ENCODE peak calls at places on chromosome 2, in six cellular contexts. One of them, this sample, is unnamed.

GRCh38 chr2:174442546-174443510 is 44.0 kb downstream of the GPR155 start:
- DNase-seq in stimulated activated CD4-positive, alpha-beta T cell treated with anti-CD3 and anti-CD28 coated beads, Interleukin-1b, Interleukin-23, amount 100 ng/mL, for 4 hours: no peak
- DNase-seq in NCI-H460: peak
- DNase-seq in NCI-H345: no peak
- DNase-seq in left cardiac atrium: no peak
- DNase-seq in left ventricle myocardium superior: no peak
- DNase-seq in this sample: no peak

GRCh38 chr2:20224191-20224715 is 677 bp downstream of the SDC1 start:
- DNase-seq in stimulated activated CD4-positive, alpha-beta T cell treated with anti-CD3 and anti-CD28 coated beads, Interleukin-1b, Interleukin-23, amount 100 ng/mL, for 4 hours: no peak
- DNase-seq in NCI-H460: peak
- DNase-seq in NCI-H345: peak
- DNase-seq in left cardiac atrium: no peak
- DNase-seq in left ventricle myocardium superior: no peak
- DNase-seq in this sample: no peak

GRCh38 chr2:203782262-203782976 is 76.0 kb downstream of the CD28 start:
- DNase-seq in stimulated activated CD4-positive, alpha-beta T cell treated with anti-CD3 and anti-CD28 coated beads, Interleukin-1b, Interleukin-23, amount 100 ng/mL, for 4 hours: peak
- DNase-seq in NCI-H460: peak
- DNase-seq in NCI-H345: peak
- DNase-seq in left cardiac atrium: peak
- DNase-seq in left ventricle myocardium superior: no peak
- DNase-seq in this sample: no peak

GRCh38 chr2:120433816-120434290 is 87.9 kb downstream of the INHBB start:
- DNase-seq in stimulated activated CD4-positive, alpha-beta T cell treated with anti-CD3 and anti-CD28 coated beads, Interleukin-1b, Interleukin-23, amount 100 ng/mL, for 4 hours: no peak
- DNase-seq in NCI-H460: no peak
- DNase-seq in NCI-H345: no peak
- DNase-seq in left cardiac atrium: no peak
- DNase-seq in left ventricle myocardium superior: no peak
- DNase-seq in this sample: no peak

GRCh38 chr2:239229545-239230279 is 171.1 kb downstream of the HDAC4 start:
- DNase-seq in stimulated activated CD4-positive, alpha-beta T cell treated with anti-CD3 and anti-CD28 coated beads, Interleukin-1b, Interleukin-23, amount 100 ng/mL, for 4 hours: no peak
- DNase-seq in NCI-H460: no peak
- DNase-seq in NCI-H345: no peak
- DNase-seq in left cardiac atrium: no peak
- DNase-seq in left ventricle myocardium superior: no peak
- DNase-seq in this sample: no peak

GRCh38 chr2:95316466-95317122 is 19.4 kb downstream of the KCNIP3 start:
- DNase-seq in stimulated activated CD4-positive, alpha-beta T cell treated with anti-CD3 and anti-CD28 coated beads, Interleukin-1b, Interleukin-23, amount 100 ng/mL, for 4 hours: no peak
- DNase-seq in NCI-H460: no peak
- DNase-seq in NCI-H345: no peak
- DNase-seq in left cardiac atrium: no peak
- DNase-seq in left ventricle myocardium superior: no peak
- DNase-seq in this sample: no peak

GRCh38 chr2:200373973-200374416 is 67.5 kb downstream of the SPATS2L start:
- DNase-seq in stimulated activated CD4-positive, alpha-beta T cell treated with anti-CD3 and anti-CD28 coated beads, Interleukin-1b, Interleukin-23, amount 100 ng/mL, for 4 hours: no peak
- DNase-seq in NCI-H460: no peak
- DNase-seq in NCI-H345: no peak
- DNase-seq in left cardiac atrium: no peak
- DNase-seq in left ventricle myocardium superior: no peak
- DNase-seq in this sample: no peak

GRCh38 chr2:13006829-13007715 is 290.3 kb downstream of the TRIB2 start:
- DNase-seq in stimulated activated CD4-positive, alpha-beta T cell treated with anti-CD3 and anti-CD28 coated beads, Interleukin-1b, Interleukin-23, amount 100 ng/mL, for 4 hours: peak
- DNase-seq in NCI-H460: peak
- DNase-seq in NCI-H345: peak
- DNase-seq in left cardiac atrium: peak
- DNase-seq in left ventricle myocardium superior: peak
- DNase-seq in this sample: peak

GRCh38 chr2:33395660-33396249 is 80.7 kb upstream of the RASGRP3 start:
- DNase-seq in stimulated activated CD4-positive, alpha-beta T cell treated with anti-CD3 and anti-CD28 coated beads, Interleukin-1b, Interleukin-23, amount 100 ng/mL, for 4 hours: peak
- DNase-seq in NCI-H460: peak
- DNase-seq in NCI-H345: no peak
- DNase-seq in left cardiac atrium: no peak
- DNase-seq in left ventricle myocardium superior: no peak
- DNase-seq in this sample: no peak

GRCh38 chr2:130390460-130391057 is 34.7 kb downstream of the PTPN18 start:
- DNase-seq in stimulated activated CD4-positive, alpha-beta T cell treated with anti-CD3 and anti-CD28 coated beads, Interleukin-1b, Interleukin-23, amount 100 ng/mL, for 4 hours: no peak
- DNase-seq in NCI-H460: no peak
- DNase-seq in NCI-H345: no peak
- DNase-seq in left cardiac atrium: no peak
- DNase-seq in left ventricle myocardium superior: peak
- DNase-seq in this sample: no peak

GRCh38 chr2:125324273-125324672 is 1299.2 kb downstream of the CNTNAP5 start:
- DNase-seq in stimulated activated CD4-positive, alpha-beta T cell treated with anti-CD3 and anti-CD28 coated beads, Interleukin-1b, Interleukin-23, amount 100 ng/mL, for 4 hours: no peak
- DNase-seq in NCI-H460: no peak
- DNase-seq in NCI-H345: no peak
- DNase-seq in left cardiac atrium: no peak
- DNase-seq in left ventricle myocardium superior: no peak
- DNase-seq in this sample: no peak

GRCh38 chr2:13650586-13651180 is 933.9 kb downstream of the TRIB2 start:
- DNase-seq in stimulated activated CD4-positive, alpha-beta T cell treated with anti-CD3 and anti-CD28 coated beads, Interleukin-1b, Interleukin-23, amount 100 ng/mL, for 4 hours: no peak
- DNase-seq in NCI-H460: peak
- DNase-seq in NCI-H345: no peak
- DNase-seq in left cardiac atrium: no peak
- DNase-seq in left ventricle myocardium superior: no peak
- DNase-seq in this sample: no peak

GRCh38 chr2:178238144-178238521 is 43.8 kb downstream of the OSBPL6 start:
- DNase-seq in stimulated activated CD4-positive, alpha-beta T cell treated with anti-CD3 and anti-CD28 coated beads, Interleukin-1b, Interleukin-23, amount 100 ng/mL, for 4 hours: no peak
- DNase-seq in NCI-H460: peak
- DNase-seq in NCI-H345: no peak
- DNase-seq in left cardiac atrium: no peak
- DNase-seq in left ventricle myocardium superior: no peak
- DNase-seq in this sample: no peak

GRCh38 chr2:178828496-178828895 is 21.3 kb upstream of the TTN start:
- DNase-seq in stimulated activated CD4-positive, alpha-beta T cell treated with anti-CD3 and anti-CD28 coated beads, Interleukin-1b, Interleukin-23, amount 100 ng/mL, for 4 hours: no peak
- DNase-seq in NCI-H460: no peak
- DNase-seq in NCI-H345: no peak
- DNase-seq in left cardiac atrium: no peak
- DNase-seq in left ventricle myocardium superior: no peak
- DNase-seq in this sample: no peak

GRCh38 chr2:128636802-128637147 is 318.1 kb upstream of the HS6ST1 start:
- DNase-seq in stimulated activated CD4-positive, alpha-beta T cell treated with anti-CD3 and anti-CD28 coated beads, Interleukin-1b, Interleukin-23, amount 100 ng/mL, for 4 hours: no peak
- DNase-seq in NCI-H460: no peak
- DNase-seq in NCI-H345: no peak
- DNase-seq in left cardiac atrium: no peak
- DNase-seq in left ventricle myocardium superior: peak
- DNase-seq in this sample: no peak

GRCh38 chr2:67974564-67975430 is 88.0 kb downstream of the C1D start:
- DNase-seq in stimulated activated CD4-positive, alpha-beta T cell treated with anti-CD3 and anti-CD28 coated beads, Interleukin-1b, Interleukin-23, amount 100 ng/mL, for 4 hours: no peak
- DNase-seq in NCI-H460: no peak
- DNase-seq in NCI-H345: peak
- DNase-seq in left cardiac atrium: peak
- DNase-seq in left ventricle myocardium superior: peak
- DNase-seq in this sample: no peak

GRCh38 chr2:25981596-25982272 is 563 bp downstream of the KIF3C start:
- DNase-seq in stimulated activated CD4-positive, alpha-beta T cell treated with anti-CD3 and anti-CD28 coated beads, Interleukin-1b, Interleukin-23, amount 100 ng/mL, for 4 hours: no peak
- DNase-seq in NCI-H460: no peak
- DNase-seq in NCI-H345: peak
- DNase-seq in left cardiac atrium: no peak
- DNase-seq in left ventricle myocardium superior: no peak
- DNase-seq in this sample: no peak